ENCODE peak calls at places on chromosomes 5 and 9, in four cellular contexts. One of them, this sample, is unnamed.
A peak's percentile ranks its signal among the peaks of the same experiment; 100 is the strongest.

GRCh38 chr5:73591102-73591695 is 25.7 kb downstream of the UTP15 start:
- DNase-seq in prostate gland: peak; percentile 82
- DNase-seq in dorsolateral prefrontal cortex: no peak
- DNase-seq in omental fat pad: no peak
- DNase-seq in this sample: peak; percentile 73

GRCh38 chr9:80554856-80555255 is 983.1 kb downstream of the TLE4 start:
- DNase-seq in prostate gland: no peak
- DNase-seq in omental fat pad: no peak
- DNase-seq in dorsolateral prefrontal cortex: no peak
- DNase-seq in this sample: no peak

GRCh38 chr9:93884808-93885207 is 70.3 kb downstream of the BARX1 start:
- DNase-seq in prostate gland: no peak
- DNase-seq in omental fat pad: no peak
- DNase-seq in dorsolateral prefrontal cortex: no peak
- DNase-seq in this sample: no peak

GRCh38 chr5:19771174-19771835 is 216.7 kb downstream of the CDH18 start:
- DNase-seq in omental fat pad: no peak
- DNase-seq in prostate gland: no peak
- DNase-seq in dorsolateral prefrontal cortex: no peak
- DNase-seq in this sample: no peak

GRCh38 chr9:30932226-30932625 is 1452.2 kb upstream of the ACO1 start:
- DNase-seq in omental fat pad: no peak
- DNase-seq in prostate gland: no peak
- DNase-seq in dorsolateral prefrontal cortex: no peak
- DNase-seq in this sample: no peak

GRCh38 chr5:140633081-140633471 is at the start of gene CD14:
- DNase-seq in omental fat pad: peak; percentile 62
- DNase-seq in dorsolateral prefrontal cortex: peak; percentile 40
- DNase-seq in prostate gland: no peak
- DNase-seq in this sample: no peak

GRCh38 chr5:88826959-88827585 is 55.9 kb downstream of the MEF2C start:
- DNase-seq in omental fat pad: no peak
- DNase-seq in prostate gland: no peak
- DNase-seq in dorsolateral prefrontal cortex: no peak
- DNase-seq in this sample: no peak

GRCh38 chr9:126482361-126483044 is 131.2 kb upstream of the LMX1B start:
- DNase-seq in dorsolateral prefrontal cortex: peak; percentile 57
- DNase-seq in prostate gland: no peak
- DNase-seq in omental fat pad: no peak
- DNase-seq in this sample: peak; percentile 44

GRCh38 chr5:176737746-176738699 is 72.3 kb upstream of the UNC5A start:
- DNase-seq in omental fat pad: no peak
- DNase-seq in prostate gland: no peak
- DNase-seq in dorsolateral prefrontal cortex: no peak
- DNase-seq in this sample: no peak

GRCh38 chr5:25393321-25393720 is 748.5 kb upstream of the CDH10 start:
- DNase-seq in omental fat pad: no peak
- DNase-seq in dorsolateral prefrontal cortex: no peak
- DNase-seq in prostate gland: no peak
- DNase-seq in this sample: no peak

GRCh38 chr5:174426388-174426787 is 298.0 kb upstream of the MSX2 start:
- DNase-seq in dorsolateral prefrontal cortex: no peak
- DNase-seq in prostate gland: no peak
- DNase-seq in omental fat pad: no peak
- DNase-seq in this sample: no peak

GRCh38 chr9:111222757-111223156 is 107.3 kb downstream of the OR2K2 start:
- DNase-seq in omental fat pad: no peak
- DNase-seq in prostate gland: no peak
- DNase-seq in dorsolateral prefrontal cortex: no peak
- DNase-seq in this sample: no peak

GRCh38 chr5:179345429-179346321 is at the start of gene ADAMTS2:
- DNase-seq in dorsolateral prefrontal cortex: peak; percentile 68
- DNase-seq in omental fat pad: no peak
- DNase-seq in prostate gland: peak; percentile 10
- DNase-seq in this sample: peak; percentile 32

GRCh38 chr9:89410709-89411111 is 87.2 kb downstream of the SEMA4D start:
- DNase-seq in omental fat pad: no peak
- DNase-seq in prostate gland: no peak
- DNase-seq in dorsolateral prefrontal cortex: no peak
- DNase-seq in this sample: no peak

GRCh38 chr9:134186471-134187109 is 22.2 kb upstream of the RNU6ATAC start:
- DNase-seq in dorsolateral prefrontal cortex: no peak
- DNase-seq in omental fat pad: peak; percentile 21
- DNase-seq in prostate gland: no peak
- DNase-seq in this sample: no peak

GRCh38 chr9:22211588-22212360 is 202.7 kb upstream of the CDKN2B start:
- DNase-seq in prostate gland: no peak
- DNase-seq in dorsolateral prefrontal cortex: no peak
- DNase-seq in omental fat pad: no peak
- DNase-seq in this sample: no peak

GRCh38 chr9:77011973-77012817 is 7.3 kb upstream of the FOXB2 start:
- DNase-seq in omental fat pad: peak; percentile 49
- DNase-seq in prostate gland: no peak
- DNase-seq in dorsolateral prefrontal cortex: peak; percentile 44
- DNase-seq in this sample: peak; percentile 87

GRCh38 chr5:172763120-172763464 is 7.9 kb downstream of the DUSP1 start:
- DNase-seq in prostate gland: no peak
- DNase-seq in dorsolateral prefrontal cortex: no peak
- DNase-seq in omental fat pad: no peak
- DNase-seq in this sample: no peak

GRCh38 chr9:121945281-121945680 is 147.8 kb downstream of the TTLL11 start:
- DNase-seq in prostate gland: no peak
- DNase-seq in dorsolateral prefrontal cortex: no peak
- DNase-seq in omental fat pad: no peak
- DNase-seq in this sample: no peak

GRCh38 chr5:68898961-68899471 is 194.8 kb upstream of the SLC30A5 start:
- DNase-seq in prostate gland: no peak
- DNase-seq in omental fat pad: no peak
- DNase-seq in dorsolateral prefrontal cortex: peak; percentile 11
- DNase-seq in this sample: no peak

GRCh38 chr5:172730222-172730621 is 40.8 kb downstream of the DUSP1 start:
- DNase-seq in dorsolateral prefrontal cortex: no peak
- DNase-seq in prostate gland: no peak
- DNase-seq in omental fat pad: no peak
- DNase-seq in this sample: no peak

GRCh38 chr5:142097681-142098080 is 10.9 kb upstream of the NDFIP1 start:
- DNase-seq in dorsolateral prefrontal cortex: no peak
- DNase-seq in omental fat pad: no peak
- DNase-seq in prostate gland: no peak
- DNase-seq in this sample: no peak

GRCh38 chr9:15400281-15400941 is 22.3 kb upstream of the SNAPC3 start:
- DNase-seq in dorsolateral prefrontal cortex: no peak
- DNase-seq in prostate gland: no peak
- DNase-seq in omental fat pad: no peak
- DNase-seq in this sample: no peak

GRCh38 chr9:121861501-121862180 is 210.2 kb downstream of the DAB2IP start:
- DNase-seq in prostate gland: no peak
- DNase-seq in dorsolateral prefrontal cortex: peak; percentile 42
- DNase-seq in omental fat pad: no peak
- DNase-seq in this sample: peak; percentile 45

GRCh38 chr5:64628901-64629300 is 61.4 kb upstream of the SHISAL2B start:
- DNase-seq in omental fat pad: no peak
- DNase-seq in prostate gland: no peak
- DNase-seq in dorsolateral prefrontal cortex: no peak
- DNase-seq in this sample: no peak

GRCh38 chr9:119609277-119609971 is 240.2 kb upstream of the BRINP1 start:
- DNase-seq in prostate gland: no peak
- DNase-seq in omental fat pad: no peak
- DNase-seq in dorsolateral prefrontal cortex: no peak
- DNase-seq in this sample: no peak

DNA sequence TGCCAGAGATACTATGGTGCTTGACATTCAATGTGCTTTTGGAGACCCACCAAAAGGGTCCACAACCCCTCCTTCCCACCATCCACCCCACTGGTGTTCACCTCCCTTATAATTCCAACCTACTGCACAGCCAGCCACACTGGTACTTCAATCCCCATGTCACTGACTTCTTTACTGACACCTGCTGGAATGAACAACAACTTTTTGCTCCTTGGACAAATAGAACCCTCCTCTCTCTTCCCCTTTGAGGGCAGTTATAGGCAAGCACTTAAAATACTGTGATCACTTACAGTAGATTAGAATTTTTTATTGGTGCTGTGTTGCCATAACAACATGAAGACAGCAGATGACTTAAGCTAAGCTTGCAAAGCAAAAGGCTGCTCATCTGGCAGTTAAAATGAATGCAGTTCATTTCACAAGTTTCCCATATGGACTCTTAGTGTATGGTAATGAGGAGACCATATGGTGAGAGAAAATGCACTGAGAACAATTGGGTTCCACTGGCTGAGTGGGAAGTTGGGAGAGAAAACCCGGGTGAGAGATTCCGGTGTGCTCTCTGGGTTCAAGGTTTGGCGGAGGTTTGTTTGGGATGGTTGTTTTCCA is 374.4 kb downstream of the EBF1 start:
- DNase-seq in dorsolateral prefrontal cortex: no peak
- DNase-seq in omental fat pad: no peak
- DNase-seq in prostate gland: no peak
- DNase-seq in this sample: no peak
- TF ChIP-seq CTCF in dorsolateral prefrontal cortex: no peak
- TF ChIP-seq CTCF in omental fat pad: no peak
- TF ChIP-seq CTCF in prostate gland: no peak
- TF ChIP-seq CTCF in this sample: peak; percentile 17

GRCh38 chr5:94180761-94181160 is 437.6 kb downstream of the KIAA0825 start:
- DNase-seq in prostate gland: no peak
- DNase-seq in omental fat pad: no peak
- DNase-seq in dorsolateral prefrontal cortex: no peak
- DNase-seq in this sample: no peak

GRCh38 chr5:94184870-94185269 is 433.5 kb downstream of the KIAA0825 start:
- DNase-seq in dorsolateral prefrontal cortex: no peak
- DNase-seq in prostate gland: no peak
- DNase-seq in omental fat pad: no peak
- DNase-seq in this sample: no peak

GRCh38 chr5:94181940-94182339 is 436.5 kb downstream of the KIAA0825 start:
- DNase-seq in dorsolateral prefrontal cortex: no peak
- DNase-seq in prostate gland: no peak
- DNase-seq in omental fat pad: no peak
- DNase-seq in this sample: no peak
- TF ChIP-seq CTCF in dorsolateral prefrontal cortex: no peak
- TF ChIP-seq CTCF in prostate gland: no peak
- TF ChIP-seq CTCF in omental fat pad: no peak
- TF ChIP-seq CTCF in this sample: peak; percentile 27

GRCh38 chr5:129541648-129542251 is 81.7 kb downstream of the ADAMTS19 start:
- DNase-seq in prostate gland: no peak
- DNase-seq in omental fat pad: no peak
- DNase-seq in dorsolateral prefrontal cortex: no peak
- DNase-seq in this sample: no peak
- TF ChIP-seq CTCF in prostate gland: no peak
- TF ChIP-seq CTCF in omental fat pad: no peak
- TF ChIP-seq CTCF in dorsolateral prefrontal cortex: no peak
- TF ChIP-seq CTCF in this sample: peak; percentile 53

DNA sequence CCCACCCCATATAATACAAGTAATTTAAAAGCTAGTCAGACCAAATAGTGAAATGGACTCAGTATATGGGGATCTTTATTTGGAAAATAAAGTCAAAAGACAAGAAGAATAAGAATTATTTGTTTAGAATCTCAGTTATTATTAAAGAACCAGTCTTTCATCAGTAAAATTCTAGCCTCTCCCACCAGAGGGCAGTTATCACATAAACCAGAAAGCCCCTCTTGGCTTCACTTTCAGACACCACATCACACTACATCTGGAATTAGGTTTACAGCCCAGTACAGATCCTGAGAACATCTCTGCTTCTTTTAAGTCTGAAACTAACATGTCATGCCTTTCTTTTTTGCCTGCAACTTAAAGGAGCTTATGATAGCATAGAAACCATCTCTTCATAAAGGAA is 12.2 kb upstream of the HSPB3 start:
- DNase-seq in prostate gland: no peak
- DNase-seq in omental fat pad: no peak
- DNase-seq in dorsolateral prefrontal cortex: no peak
- DNase-seq in this sample: peak; percentile 17
- TF ChIP-seq CTCF in prostate gland: no peak
- TF ChIP-seq CTCF in omental fat pad: no peak
- TF ChIP-seq CTCF in dorsolateral prefrontal cortex: peak; percentile 38
- TF ChIP-seq CTCF in this sample: peak; percentile 65

DNA sequence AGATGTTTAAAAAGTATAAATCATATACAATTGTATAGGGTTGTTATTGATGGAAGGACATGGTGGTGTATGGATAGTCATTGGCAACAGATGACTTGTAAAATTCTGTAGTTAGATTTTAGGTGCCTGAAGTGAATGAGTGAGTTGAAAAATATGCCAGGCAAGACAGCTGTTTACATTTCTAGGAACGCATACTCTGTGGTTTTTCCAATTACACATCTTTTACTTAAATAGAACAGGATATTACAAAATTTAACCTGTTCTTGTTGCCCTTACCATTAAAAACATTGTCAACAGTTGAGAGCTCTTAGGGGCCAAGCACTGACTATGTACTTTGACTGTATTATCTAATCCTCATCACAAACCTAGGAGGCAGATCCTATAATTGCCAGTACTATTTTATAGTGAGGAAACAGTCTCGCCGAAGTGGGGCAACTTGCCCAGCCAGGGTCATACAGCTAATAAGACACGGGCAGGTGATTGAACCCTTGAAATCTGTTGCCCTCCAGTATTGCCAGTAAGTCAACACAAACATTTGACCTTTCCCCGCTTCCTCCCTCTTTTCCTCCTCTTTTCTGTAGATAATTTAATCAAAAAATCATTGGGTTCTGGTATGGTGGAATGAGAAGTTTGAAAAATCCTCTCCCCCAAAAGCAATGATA is 88.6 kb downstream of the MACROH2A1 start:
- DNase-seq in dorsolateral prefrontal cortex: no peak
- DNase-seq in omental fat pad: no peak
- DNase-seq in prostate gland: no peak
- DNase-seq in this sample: no peak
- TF ChIP-seq CTCF in dorsolateral prefrontal cortex: no peak
- TF ChIP-seq CTCF in omental fat pad: no peak
- TF ChIP-seq CTCF in prostate gland: no peak
- TF ChIP-seq CTCF in this sample: no peak

GRCh38 chr5:12330381-12330780 is 426.1 kb upstream of the CTNND2 start:
- DNase-seq in omental fat pad: no peak
- DNase-seq in dorsolateral prefrontal cortex: no peak
- DNase-seq in prostate gland: no peak
- DNase-seq in this sample: no peak

GRCh38 chr5:12335938-12336337 is 431.7 kb upstream of the CTNND2 start:
- DNase-seq in prostate gland: no peak
- DNase-seq in omental fat pad: no peak
- DNase-seq in dorsolateral prefrontal cortex: no peak
- DNase-seq in this sample: no peak

GRCh38 chr5:12332480-12332879 is 428.2 kb upstream of the CTNND2 start:
- DNase-seq in omental fat pad: no peak
- DNase-seq in dorsolateral prefrontal cortex: no peak
- DNase-seq in prostate gland: no peak
- DNase-seq in this sample: no peak

DNA sequence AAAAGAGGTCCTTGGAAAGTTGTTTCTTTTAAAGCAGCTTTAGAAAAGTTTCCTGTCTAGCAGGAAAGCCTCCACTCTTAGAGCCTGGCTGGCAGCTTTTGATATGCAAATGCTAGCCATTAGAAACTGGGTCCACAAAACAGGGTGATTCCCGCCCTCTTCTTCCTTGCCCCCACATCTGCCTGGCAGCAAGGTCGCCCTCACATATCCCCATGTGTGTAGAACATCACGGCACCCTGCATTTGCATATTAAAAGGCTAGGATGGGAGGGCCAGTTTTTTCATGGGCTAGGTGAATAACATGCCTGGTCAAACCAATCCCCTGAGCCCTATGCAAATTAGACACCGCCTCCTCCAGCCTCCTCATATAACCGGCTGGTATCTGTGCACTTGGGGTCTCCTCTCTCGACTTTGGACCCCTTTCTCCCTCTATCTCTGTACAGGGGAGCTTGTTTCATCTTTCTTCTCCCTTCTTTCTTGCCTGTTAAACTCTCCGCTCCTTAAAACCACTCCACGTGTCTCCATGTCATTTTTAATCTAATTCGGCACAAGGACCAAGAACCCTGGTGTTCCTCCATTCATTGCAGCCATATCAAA is 426.8 kb upstream of the CTNND2 start:
- DNase-seq in prostate gland: no peak
- DNase-seq in dorsolateral prefrontal cortex: no peak
- DNase-seq in omental fat pad: no peak
- DNase-seq in this sample: no peak
- TF ChIP-seq CTCF in prostate gland: no peak
- TF ChIP-seq CTCF in dorsolateral prefrontal cortex: no peak
- TF ChIP-seq CTCF in omental fat pad: no peak
- TF ChIP-seq CTCF in this sample: no peak

This sample was measured in neural crest cell.